ENCODE peak calls at places on chromosomes 11 and 22, in four cellular contexts. M is right lobe of liver, B is SK-N-MC, T is A673. P is an unnamed sample. For H3K36me3, the result is how much of the 10 kb centered on the place peaks cover.

GRCh38 chr11:44978961-44979331 is 28.3 kb upstream of the TP53I11 start:
- DNase-seq in M (peak), T (no peak), B (no peak), P (peak)

GRCh38 chr22:48373626-48374173 is 1454.0 kb downstream of the BRD1 start:
- DNase-seq in B (no peak), T (no peak), M (no peak), P (no peak)

GRCh38 chr11:62574363-62575057 is 819 bp upstream of the EEF1G start:
- DNase-seq in B (no peak), M (peak), T (peak), P (no peak)

GRCh38 chr11:74926304-74927030 is 22.4 kb downstream of the XRRA1 start:
- DNase-seq in T (no peak), B (no peak), M (no peak), P (no peak)

GRCh38 chr11:10669258-10670033 is 24.1 kb downstream of the IRAG1 start:
- DNase-seq in T (peak), B (no peak), M (no peak), P (no peak)

GRCh38 chr11:11661356-11662040 is 39.7 kb upstream of the GALNT18 start:
- DNase-seq in B (no peak), M (no peak), T (no peak), P (no peak)

GRCh38 chr11:6862961-6863360 is at the start of gene OR10A2:
- DNase-seq in B (no peak), T (no peak), M (no peak), P (no peak)

GRCh38 chr11:70191495-70192140 is 11.5 kb upstream of the FADD start:
- DNase-seq in M (peak), B (no peak), T (peak), P (peak)

GRCh38 chr11:114061053-114062049 is 1.8 kb downstream of the ZBTB16 start:
- DNase-seq in M (peak), B (no peak), T (peak), P (peak)

GRCh38 chr11:8867035-8867434 is 44.0 kb upstream of the AKIP1 start:
- DNase-seq in T (peak), B (no peak), M (no peak), P (no peak)

GRCh38 chr11:62605467-62605866 is 3.8 kb upstream of the MTA2 start:
- DNase-seq in B (no peak), T (no peak), M (no peak), P (no peak)

GRCh38 chr11:96145163-96145585 is 197.8 kb downstream of the MAML2 start:
- DNase-seq in M (no peak), T (peak), B (no peak), P (no peak)

GRCh38 chr11:13189561-13190435 is 87.8 kb upstream of the BMAL1 start:
- DNase-seq in M (no peak), B (no peak), T (no peak), P (no peak)

GRCh38 chr22:49736538-49736937 is 91.1 kb downstream of the BRD1 start:
- DNase-seq in T (no peak), M (no peak), B (no peak), P (no peak)

GRCh38 chr22:47225931-47226633 is 463.6 kb downstream of the TBC1D22A start:
- DNase-seq in M (no peak), T (no peak), B (no peak), P (no peak)

GRCh38 chr11:122179966-122180365 is 64.0 kb upstream of the BLID start:
- DNase-seq in B (no peak), T (no peak), M (no peak), P (no peak)

GRCh38 chr11:96326954-96327353 is 16.0 kb downstream of the MAML2 start:
- DNase-seq in B (no peak), T (no peak), M (no peak), P (no peak)

DNA sequence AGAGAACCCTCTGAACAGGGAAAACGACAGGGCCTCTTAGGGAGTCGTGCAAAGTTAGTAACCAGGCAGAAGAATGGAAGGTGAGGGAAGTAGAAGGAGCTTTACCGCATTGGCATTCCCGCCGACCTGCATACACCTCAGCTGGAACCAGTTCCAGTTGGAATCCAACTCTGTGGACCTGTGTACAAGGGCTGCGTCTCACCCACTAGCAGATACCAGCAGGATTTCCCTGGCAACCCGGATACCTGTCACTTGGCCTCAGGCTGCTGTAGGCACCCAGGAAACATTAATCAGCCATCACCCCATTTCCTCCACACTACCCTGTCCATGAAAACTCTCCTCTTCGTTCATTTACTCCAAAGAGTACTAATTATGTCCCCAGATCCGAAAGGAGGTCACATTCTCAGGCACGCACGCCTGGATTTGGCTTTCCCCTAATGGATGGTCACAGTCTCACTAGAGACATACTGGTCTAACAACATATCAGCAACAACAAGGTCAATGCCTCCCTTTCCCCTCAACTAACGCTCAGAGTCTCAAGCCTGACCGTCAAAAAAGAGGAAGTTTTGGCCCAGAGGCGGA is 842 bp downstream of the ARFGAP2 start:
- DNase-seq in B (no peak), M (no peak), T (no peak), P (no peak)
- H3K36me3 ChIP-seq in B (under half), M (under half), T (half or more), P (under half)

DNA sequence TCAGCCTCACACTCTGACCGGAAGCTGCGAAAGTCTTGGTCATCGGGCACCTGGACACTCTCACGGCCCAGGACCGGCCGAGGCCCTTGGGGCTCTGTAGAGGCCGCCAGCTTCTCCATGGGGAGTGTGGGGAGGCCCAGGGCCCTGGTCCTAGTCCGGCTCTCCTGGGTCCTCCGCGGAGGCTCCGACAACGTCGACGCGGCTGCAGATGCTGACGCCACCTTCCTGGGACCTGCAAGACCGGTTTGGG is 12.9 kb downstream of the STARD10 start:
- DNase-seq in B (no peak), M (no peak), T (no peak), P (peak)
- H3K4me3 ChIP-seq in B (peak), M (peak), T (peak), P (peak)

GRCh38 chr22:41899110-41899509 is 15.8 kb downstream of the SHISA8 start:
- DNase-seq in M (no peak), T (no peak), B (no peak), P (no peak)
- H3K36me3 ChIP-seq in M (under half), T (half or more), B (half or more), P (half or more)

GRCh38 chr11:36454551-36454950 is 55.5 kb downstream of the TRAF6 start:
- DNase-seq in B (no peak), M (no peak), T (no peak), P (no peak)

GRCh38 chr11:36451681-36452080 is 58.4 kb downstream of the TRAF6 start:
- DNase-seq in M (no peak), T (no peak), B (no peak), P (no peak)

GRCh38 chr11:36453678-36454077 is 56.4 kb downstream of the TRAF6 start:
- DNase-seq in T (no peak), M (no peak), B (no peak), P (no peak)

GRCh38 chr11:36452231-36452630 is 57.8 kb downstream of the TRAF6 start:
- DNase-seq in B (no peak), T (no peak), M (no peak), P (no peak)

DNA sequence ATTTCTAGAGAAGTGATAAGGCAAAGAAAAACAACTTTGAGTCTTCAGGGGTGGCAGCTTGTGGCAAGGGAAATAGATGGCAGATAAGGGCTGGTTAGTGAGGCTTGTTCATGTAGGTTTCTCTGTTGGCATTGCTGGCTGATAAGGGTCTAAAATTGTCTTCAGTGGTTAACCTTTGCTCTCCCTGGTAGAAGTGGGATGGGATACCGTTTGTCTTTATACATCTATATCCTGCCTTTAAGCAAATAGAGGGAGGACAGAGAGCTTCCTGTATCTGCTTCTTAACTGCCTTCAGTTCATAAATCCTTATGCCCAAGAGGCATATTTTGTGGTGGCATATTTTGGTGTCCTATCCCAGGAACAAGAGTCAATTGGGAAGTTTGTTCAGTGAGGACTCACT is 57.1 kb downstream of the TRAF6 start:
- DNase-seq in M (no peak), T (no peak), B (no peak), P (no peak)
- H3K4me3 ChIP-seq in M (no peak), T (no peak), B (no peak), P (no peak)

DNA sequence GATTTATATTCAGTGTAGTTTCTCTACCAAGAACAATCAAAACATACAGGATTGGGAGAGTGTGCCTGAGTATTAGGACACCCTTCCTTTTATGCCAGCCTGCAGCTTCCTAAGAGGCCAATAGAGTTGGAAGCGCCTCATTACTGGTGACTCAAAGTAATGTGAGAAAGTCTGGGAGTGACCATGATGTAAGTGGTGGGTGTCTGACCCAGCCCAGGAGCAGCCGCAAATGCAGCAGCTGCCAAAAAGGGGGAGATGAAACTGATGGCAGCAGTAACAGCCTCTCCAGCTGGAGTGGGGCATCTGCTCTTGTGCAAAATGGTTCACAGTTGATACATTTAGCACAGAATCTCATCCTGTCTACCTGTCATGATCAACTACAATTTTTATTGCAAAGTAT is 62.0 kb downstream of the ZNF280B start:
- DNase-seq in T (no peak), M (no peak), B (no peak), P (no peak)
- H3K36me3 ChIP-seq in T (under half), M (under half), B (under half), P (under half)

DNA sequence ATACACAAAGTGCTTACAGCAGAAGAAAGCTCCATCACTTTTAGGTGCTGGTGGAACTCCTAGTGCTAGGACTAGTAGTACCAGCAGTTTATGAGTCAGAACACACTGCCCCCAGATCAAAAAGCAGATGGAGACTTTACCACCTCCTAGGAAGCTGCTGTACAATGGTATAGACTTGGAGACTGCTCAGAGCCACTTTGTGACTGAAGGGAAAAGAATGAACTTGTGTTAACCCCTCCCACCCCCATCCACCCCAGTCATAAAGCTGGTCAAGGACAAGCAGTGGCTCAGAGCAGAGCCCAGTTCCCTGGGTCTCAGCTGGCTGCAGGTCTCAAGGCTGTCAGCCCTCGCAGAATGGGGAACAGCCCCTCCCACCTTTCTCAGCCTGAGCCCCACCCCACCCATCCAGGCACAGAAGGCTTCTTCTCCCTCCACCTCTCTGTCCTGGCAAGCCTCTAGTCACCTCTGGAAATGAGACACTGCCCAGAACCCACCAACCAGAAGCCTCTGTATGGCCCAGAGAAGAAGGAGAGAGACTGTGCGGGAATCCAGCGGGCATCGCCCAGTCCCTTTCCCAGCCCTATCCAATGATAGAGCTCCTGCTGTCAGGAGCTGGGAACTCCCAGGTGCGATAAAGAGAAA is 23.8 kb downstream of the PACSIN2 start:
- DNase-seq in B (no peak), M (no peak), T (no peak), P (no peak)
- H3K4me3 ChIP-seq in B (no peak), M (no peak), T (no peak), P (no peak)

DNA sequence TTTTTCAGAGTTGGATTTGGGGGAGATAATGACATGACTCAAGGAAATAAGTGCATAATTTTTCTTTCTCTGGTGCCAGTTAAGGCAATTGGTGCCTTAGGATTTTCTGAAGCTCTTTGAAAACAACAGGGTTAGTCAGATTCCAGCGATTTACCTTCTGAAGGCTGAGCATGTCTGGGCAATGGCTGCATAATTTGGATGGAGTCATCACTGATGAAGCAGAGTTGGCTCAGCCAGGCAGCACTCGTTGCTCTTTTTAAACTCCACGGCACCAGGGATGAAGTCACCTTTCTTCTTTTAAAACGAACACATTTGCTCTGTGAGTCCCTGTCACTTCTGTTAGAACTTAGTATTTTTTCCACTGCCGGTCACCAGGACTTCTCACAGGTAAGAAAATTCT is 61.9 kb upstream of the AMOTL1 start:
- DNase-seq in M (no peak), B (no peak), T (no peak), P (no peak)
- H3K36me3 ChIP-seq in M (under half), B (under half), T (under half), P (under half)

GRCh38 chr11:117170210-117170609 is 8.3 kb upstream of the SIDT2 start:
- DNase-seq in B (no peak), T (no peak), M (no peak), P (no peak)
- H3K4me3 ChIP-seq in B (no peak), T (no peak), M (no peak), P (no peak)

DNA sequence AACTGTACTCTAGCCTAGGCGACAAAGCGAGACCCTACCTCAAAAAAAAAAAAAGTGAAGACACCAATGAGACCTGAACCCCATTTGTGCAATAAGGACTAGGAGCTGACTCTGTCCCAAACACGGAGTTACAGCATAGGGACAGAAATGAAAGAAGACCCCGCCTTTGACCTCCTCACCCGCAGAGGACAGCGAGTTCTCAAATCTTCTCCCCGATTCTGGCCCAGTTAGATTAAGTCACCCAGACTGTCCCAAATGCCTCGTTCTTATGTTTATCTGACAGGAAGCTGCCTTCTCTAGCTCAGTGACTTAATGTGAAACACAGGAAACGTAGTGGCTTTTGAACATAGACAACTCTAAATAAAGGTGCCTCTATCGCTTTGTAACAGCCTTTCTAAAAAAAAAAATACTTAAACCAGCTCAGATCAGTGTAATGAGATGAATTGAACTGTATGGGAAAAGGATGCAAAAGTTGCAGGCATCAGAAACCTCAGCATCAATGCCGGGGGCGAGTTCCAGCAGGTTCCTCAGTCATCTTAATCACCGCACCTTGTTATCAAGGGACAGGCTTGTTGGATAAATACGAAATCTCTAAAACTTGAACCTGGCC is 10.6 kb downstream of the MYH9 start:
- DNase-seq in B (no peak), M (no peak), T (no peak), P (no peak)
- H3K36me3 ChIP-seq in B (under half), M (under half), T (under half), P (under half)